ENCODE peak calls at places on chromosomes 16 and 17, in six cellular contexts. E, C, D, L, U and Y are unnamed samples.

GRCh38 chr17:49439673-49440571 is 25.2 kb upstream of the PHB1 start:
- DNase-seq in L (no peak), C (no peak), D (no peak), E (no peak), U (no peak), Y (no peak)

GRCh38 chr17:66965801-66966528 is 1.5 kb downstream of the CACNG4 start:
- DNase-seq in D (peak), E (no peak), L (no peak), C (no peak), U (no peak), Y (no peak)

GRCh38 chr17:10032142-10032541 is 127.1 kb upstream of the RCVRN start:
- DNase-seq in D (peak), U (no peak), C (no peak), L (no peak), E (no peak), Y (no peak)

GRCh38 chr17:19298561-19299213 is 61.5 kb downstream of the EPN2 start:
- DNase-seq in D (no peak), C (no peak), L (no peak), E (no peak), U (no peak), Y (no peak)

GRCh38 chr17:20072692-20072992 is 63.5 kb downstream of the SPECC1 start:
- DNase-seq in U (no peak), L (no peak), C (no peak), E (no peak), D (no peak), Y (no peak)

GRCh38 chr17:67491678-67492019 is 114.6 kb downstream of the PITPNC1 start:
- DNase-seq in E (no peak), C (no peak), U (no peak), D (no peak), L (no peak), Y (no peak)

GRCh38 chr17:73007447-73007846 is 85.0 kb downstream of the SLC39A11 start:
- DNase-seq in E (no peak), U (no peak), D (no peak), L (no peak), C (no peak), Y (no peak)

GRCh38 chr17:81103379-81103778 is 61.9 kb upstream of the PVALEF start:
- DNase-seq in L (no peak), D (no peak), C (no peak), U (no peak), E (no peak), Y (no peak)

GRCh38 chr16:31471875-31472558 is at the start of gene TGFB1I1:
- DNase-seq in U (no peak), C (no peak), L (no peak), E (no peak), D (peak), Y (peak)

GRCh38 chr17:54814371-54814770 is 86.3 kb upstream of the TOM1L1 start:
- DNase-seq in D (no peak), L (no peak), U (no peak), C (no peak), E (no peak), Y (no peak)

GRCh38 chr17:50479522-50480141 is 972 bp downstream of the RSAD1 start:
- DNase-seq in U (peak), D (peak), C (peak), L (peak), E (peak), Y (peak)

GRCh38 chr17:41476866-41477815 is 3.8 kb downstream of the KRT35 start:
- DNase-seq in U (no peak), D (no peak), L (no peak), E (no peak), C (no peak), Y (no peak)

GRCh38 chr17:79950711-79951110 is 85.0 kb downstream of the TBC1D16 start:
- DNase-seq in U (no peak), L (no peak), D (peak), E (no peak), C (no peak), Y (no peak)